ENCODE peak calls at places on chromosome 18, in seven cellular contexts. One of them, this sample, is unnamed.

GRCh38 chr18:9417081-9417841 is 58.1 kb upstream of the RALBP1 start:
- DNase-seq in Daoy: peak
- DNase-seq in trophoblast cell: no peak
- DNase-seq in stromal cell of bone marrow: no peak
- DNase-seq in hypothalamus: peak
- DNase-seq in T-helper 22 cell: no peak
- DNase-seq in midbrain: peak
- DNase-seq in this sample: no peak

GRCh38 chr18:59268722-59269562 is 4.3 kb downstream of the RAX start:
- DNase-seq in Daoy: peak
- DNase-seq in trophoblast cell: no peak
- DNase-seq in stromal cell of bone marrow: no peak
- DNase-seq in hypothalamus: no peak
- DNase-seq in T-helper 22 cell: no peak
- DNase-seq in midbrain: no peak
- DNase-seq in this sample: no peak

GRCh38 chr18:27185025-27185763 is at the start of gene CHST9:
- DNase-seq in Daoy: peak
- DNase-seq in trophoblast cell: no peak
- DNase-seq in stromal cell of bone marrow: no peak
- DNase-seq in hypothalamus: peak
- DNase-seq in T-helper 22 cell: no peak
- DNase-seq in midbrain: no peak
- DNase-seq in this sample: no peak

GRCh38 chr18:21701621-21702020 is 3.0 kb downstream of the ABHD3 start:
- DNase-seq in Daoy: no peak
- DNase-seq in trophoblast cell: no peak
- DNase-seq in stromal cell of bone marrow: no peak
- DNase-seq in hypothalamus: no peak
- DNase-seq in T-helper 22 cell: no peak
- DNase-seq in midbrain: no peak
- DNase-seq in this sample: no peak

GRCh38 chr18:74123200-74123599 is 24.4 kb downstream of the FBXO15 start:
- DNase-seq in Daoy: no peak
- DNase-seq in trophoblast cell: no peak
- DNase-seq in stromal cell of bone marrow: no peak
- DNase-seq in hypothalamus: no peak
- DNase-seq in T-helper 22 cell: no peak
- DNase-seq in midbrain: no peak
- DNase-seq in this sample: no peak

GRCh38 chr18:73235491-73235890 is 367.7 kb upstream of the NETO1 start:
- DNase-seq in Daoy: peak
- DNase-seq in trophoblast cell: peak
- DNase-seq in stromal cell of bone marrow: no peak
- DNase-seq in hypothalamus: no peak
- DNase-seq in T-helper 22 cell: no peak
- DNase-seq in midbrain: no peak
- DNase-seq in this sample: no peak

GRCh38 chr18:45727068-45727467 is 3.1 kb downstream of the SLC14A1 start:
- DNase-seq in Daoy: no peak
- DNase-seq in trophoblast cell: no peak
- DNase-seq in stromal cell of bone marrow: no peak
- DNase-seq in hypothalamus: no peak
- DNase-seq in T-helper 22 cell: no peak
- DNase-seq in midbrain: no peak
- DNase-seq in this sample: no peak

GRCh38 chr18:77059294-77059916 is 73.2 kb downstream of the MBP start:
- DNase-seq in Daoy: peak
- DNase-seq in trophoblast cell: no peak
- DNase-seq in stromal cell of bone marrow: no peak
- DNase-seq in hypothalamus: no peak
- DNase-seq in T-helper 22 cell: no peak
- DNase-seq in midbrain: peak
- DNase-seq in this sample: no peak

GRCh38 chr18:63831080-63831788 is 56.0 kb downstream of the SERPINB7 start:
- DNase-seq in Daoy: peak
- DNase-seq in trophoblast cell: no peak
- DNase-seq in stromal cell of bone marrow: peak
- DNase-seq in hypothalamus: no peak
- DNase-seq in T-helper 22 cell: no peak
- DNase-seq in midbrain: no peak
- DNase-seq in this sample: no peak

GRCh38 chr18:5900249-5900648 is 4.9 kb upstream of the TMEM200C start:
- DNase-seq in Daoy: peak
- DNase-seq in trophoblast cell: no peak
- DNase-seq in stromal cell of bone marrow: no peak
- DNase-seq in hypothalamus: no peak
- DNase-seq in T-helper 22 cell: no peak
- DNase-seq in midbrain: no peak
- DNase-seq in this sample: no peak

GRCh38 chr18:79625924-79626561 is 53.6 kb upstream of the CTDP1 start:
- DNase-seq in Daoy: no peak
- DNase-seq in trophoblast cell: no peak
- DNase-seq in stromal cell of bone marrow: no peak
- DNase-seq in hypothalamus: no peak
- DNase-seq in T-helper 22 cell: no peak
- DNase-seq in midbrain: no peak
- DNase-seq in this sample: no peak

GRCh38 chr18:76750269-76750668 is 72.1 kb upstream of the ZNF236 start:
- DNase-seq in Daoy: no peak
- DNase-seq in trophoblast cell: no peak
- DNase-seq in stromal cell of bone marrow: no peak
- DNase-seq in hypothalamus: no peak
- DNase-seq in T-helper 22 cell: no peak
- DNase-seq in midbrain: no peak
- DNase-seq in this sample: no peak

GRCh38 chr18:11889284-11889683 is 18.8 kb downstream of the MPPE1 start:
- DNase-seq in Daoy: no peak
- DNase-seq in trophoblast cell: peak
- DNase-seq in stromal cell of bone marrow: no peak
- DNase-seq in hypothalamus: no peak
- DNase-seq in T-helper 22 cell: no peak
- DNase-seq in midbrain: no peak
- DNase-seq in this sample: no peak